ENCODE peak calls at places on chromosomes 7 and 10, in seven cellular contexts. R is NT2/D1; L is H54; A is HuH-7; Y is RWPE1; N is LoVo; H is activated effector memory CD4-positive, alpha-beta T cell treated with anti-CD3 and anti-CD28 coated beads, Interleukin-2, amount 50 U/mL, for 16 hours. Z is an unnamed sample.

GRCh38 chr7:139714163-139714901 is 63.5 kb downstream of the HIPK2 start:
- DNase-seq in R (no peak), L (no peak), A (no peak), Y (no peak), N (no peak), H (no peak), Z (no peak)

GRCh38 chr10:106655606-106656005 is 508.9 kb downstream of the SORCS1 start:
- DNase-seq in R (no peak), L (no peak), A (no peak), Y (no peak), N (no peak), H (no peak), Z (no peak)

GRCh38 chr7:774161-775109 is 47.4 kb upstream of the PRKAR1B start:
- DNase-seq in R (peak; percentile 55), L (peak; percentile 79), A (peak; percentile 93), Y (peak; percentile 67), N (no peak), H (peak; percentile 88), Z (no peak)

GRCh38 chr7:30841025-30841735 is 70.0 kb downstream of the MINDY4 start:
- DNase-seq in R (no peak), L (no peak), A (no peak), Y (no peak), N (no peak), H (no peak), Z (peak; percentile 53)

GRCh38 chr7:44068054-44068453 is 2.7 kb upstream of the PGAM2 start:
- DNase-seq in R (no peak), L (no peak), A (no peak), Y (no peak), N (no peak), H (no peak), Z (no peak)

GRCh38 chr7:25358831-25359350 is 130.6 kb upstream of the NPVF start:
- DNase-seq in R (no peak), L (no peak), A (no peak), Y (no peak), N (no peak), H (no peak), Z (no peak)

GRCh38 chr7:27210441-27211083 is 10.7 kb upstream of the HOXA13 start:
- DNase-seq in R (no peak), L (no peak), A (peak; percentile 96), Y (no peak), N (peak; percentile 95), H (peak; percentile 76), Z (no peak)

GRCh38 chr7:137094-137861 is 55.1 kb upstream of the FAM20C start:
- DNase-seq in R (no peak), L (no peak), A (no peak), Y (no peak), N (no peak), H (peak; percentile 9), Z (peak; percentile 47)

GRCh38 chr10:11539191-11539868 is 72.1 kb downstream of the USP6NL start:
- DNase-seq in R (no peak), L (peak; percentile 7), A (no peak), Y (peak; percentile 19), N (peak; percentile 51), H (no peak), Z (no peak)

GRCh38 chr7:55130554-55131198 is 111.9 kb downstream of the EGFR start:
- DNase-seq in R (no peak), L (peak; percentile 82), A (no peak), Y (no peak), N (no peak), H (no peak), Z (no peak)

GRCh38 chr10:78712147-78712546 is 356.6 kb upstream of the ZMIZ1 start:
- DNase-seq in R (no peak), L (no peak), A (no peak), Y (no peak), N (no peak), H (no peak), Z (peak; percentile 4)

GRCh38 chr7:13830604-13830915 is 158.9 kb downstream of the ETV1 start:
- DNase-seq in R (no peak), L (no peak), A (no peak), Y (no peak), N (no peak), H (no peak), Z (no peak)

GRCh38 chr10:52280051-52280450 is 34.0 kb upstream of the DKK1 start:
- DNase-seq in R (no peak), L (no peak), A (no peak), Y (no peak), N (no peak), H (no peak), Z (no peak)

GRCh38 chr10:25952857-25953256 is 18.8 kb downstream of the MYO3A start:
- DNase-seq in R (no peak), L (no peak), A (no peak), Y (no peak), N (no peak), H (no peak), Z (no peak)

GRCh38 chr7:69620063-69620462 is 21.8 kb downstream of the AUTS2 start:
- DNase-seq in R (no peak), L (no peak), A (no peak), Y (no peak), N (no peak), H (no peak), Z (no peak)

GRCh38 chr10:62457598-62457997 is 83.4 kb downstream of the ZNF365 start:
- DNase-seq in R (no peak), L (no peak), A (no peak), Y (no peak), N (no peak), H (no peak), Z (no peak)

GRCh38 chr7:139658919-139659675 is 118.7 kb downstream of the HIPK2 start:
- DNase-seq in R (no peak), L (no peak), A (no peak), Y (no peak), N (no peak), H (no peak), Z (no peak)

GRCh38 chr7:151062399-151063211 is 3.2 kb downstream of the SLC4A2 start:
- DNase-seq in R (peak; percentile 91), L (peak; percentile 57), A (peak; percentile 100), Y (no peak), N (no peak), H (no peak), Z (no peak)

GRCh38 chr10:84108797-84109196 is 30.5 kb upstream of the GHITM start:
- DNase-seq in R (no peak), L (no peak), A (no peak), Y (no peak), N (no peak), H (no peak), Z (no peak)

GRCh38 chr7:157961731-157962457 is 625.1 kb downstream of the DNAJB6 start:
- DNase-seq in R (peak; percentile 36), L (no peak), A (no peak), Y (no peak), N (no peak), H (no peak), Z (peak; percentile 53)

GRCh38 chr10:127527891-127528290 is 21.2 kb upstream of the NPS start:
- DNase-seq in R (no peak), L (no peak), A (no peak), Y (no peak), N (no peak), H (no peak), Z (no peak)

GRCh38 chr7:8178353-8178752 is 83.6 kb downstream of the ICA1 start:
- DNase-seq in R (no peak), L (no peak), A (no peak), Y (no peak), N (no peak), H (no peak), Z (no peak)

GRCh38 chr10:100535715-100536353 is at the start of gene HIF1AN:
- DNase-seq in R (peak; percentile 83), L (peak; percentile 79), A (peak; percentile 78), Y (peak; percentile 97), N (peak; percentile 94), H (peak; percentile 95), Z (peak; percentile 93)

GRCh38 chr7:157554393-157555238 is 217.8 kb downstream of the DNAJB6 start:
- DNase-seq in R (no peak), L (no peak), A (no peak), Y (no peak), N (no peak), H (peak; percentile 49), Z (peak; percentile 60)

GRCh38 chr10:27744478-27745379 is 890 bp downstream of the MKX start:
- DNase-seq in R (no peak), L (peak; percentile 34), A (no peak), Y (no peak), N (peak; percentile 20), H (peak; percentile 66), Z (no peak)

GRCh38 chr7:18361756-18362155 is 133.8 kb upstream of the HDAC9 start:
- DNase-seq in R (peak; percentile 90), L (no peak), A (no peak), Y (peak; percentile 5), N (peak; percentile 53), H (no peak), Z (no peak)

GRCh38 chr7:124764071-124764846 is 1.3 kb downstream of the GPR37 start:
- DNase-seq in R (no peak), L (no peak), A (peak; percentile 21), Y (no peak), N (no peak), H (no peak), Z (no peak)

GRCh38 chr10:3105905-3106304 is 38.6 kb downstream of the PFKP start:
- DNase-seq in R (no peak), L (no peak), A (no peak), Y (no peak), N (no peak), H (no peak), Z (no peak)

GRCh38 chr7:100642534-100642907 is 1.2 kb upstream of the TFR2 start:
- DNase-seq in R (no peak), L (no peak), A (no peak), Y (no peak), N (no peak), H (peak; percentile 67), Z (no peak)

GRCh38 chr7:21076054-21076453 is 289.4 kb upstream of the SP8 start:
- DNase-seq in R (no peak), L (no peak), A (peak; percentile 13), Y (no peak), N (no peak), H (no peak), Z (no peak)

GRCh38 chr7:84548366-84549085 is 353.9 kb upstream of the SEMA3A start:
- DNase-seq in R (peak; percentile 68), L (no peak), A (no peak), Y (no peak), N (no peak), H (no peak), Z (no peak)

GRCh38 chr7:77330169-77330882 is 85.8 kb downstream of the GSAP start:
- DNase-seq in R (no peak), L (no peak), A (no peak), Y (no peak), N (peak; percentile 73), H (no peak), Z (no peak)

GRCh38 chr10:43846968-43847367 is 198.3 kb upstream of the ZNF32 start:
- DNase-seq in R (no peak), L (no peak), A (no peak), Y (no peak), N (no peak), H (no peak), Z (no peak)

GRCh38 chr7:156843157-156843556 is 49.8 kb downstream of the LMBR1 start:
- DNase-seq in R (no peak), L (no peak), A (no peak), Y (no peak), N (no peak), H (no peak), Z (no peak)

GRCh38 chr7:117025891-117026290 is 72.6 kb downstream of the ST7 start:
- DNase-seq in R (no peak), L (no peak), A (no peak), Y (no peak), N (no peak), H (no peak), Z (no peak)

GRCh38 chr10:72020914-72021754 is 56.9 kb downstream of the CHST3 start:
- DNase-seq in R (no peak), L (no peak), A (no peak), Y (no peak), N (no peak), H (no peak), Z (no peak)

GRCh38 chr10:98567396-98567795 is 120.7 kb upstream of the HPS1 start:
- DNase-seq in R (no peak), L (no peak), A (no peak), Y (no peak), N (no peak), H (no peak), Z (no peak)

GRCh38 chr7:92325173-92325572 is 79.4 kb downstream of the ANKIB1 start:
- DNase-seq in R (no peak), L (no peak), A (no peak), Y (no peak), N (no peak), H (no peak), Z (no peak)

Z was measured in mesenteric fat pad.